ENCODE peak calls at places on chromosomes 3 and 15, in seven cellular contexts. One of them, this sample, is unnamed.

GRCh38 chr3:65466300-65466988 is 572.3 kb downstream of the MAGI1 start:
- DNase-seq in HepG2: no peak
- DNase-seq in GM12878: no peak
- DNase-seq in SK-N-SH: no peak
- DNase-seq in K562: no peak
- DNase-seq in GM12891: no peak
- DNase-seq in H1: peak; percentile 61
- DNase-seq in this sample: no peak

GRCh38 chr3:52533623-52534280 is at the start of gene NT5DC2:
- DNase-seq in GM12891: peak; percentile 93
- DNase-seq in SK-N-SH: peak; percentile 98
- DNase-seq in HepG2: peak; percentile 46
- DNase-seq in K562: peak; percentile 90
- DNase-seq in H1: peak; percentile 85
- DNase-seq in GM12878: no peak
- DNase-seq in this sample: peak; percentile 91

GRCh38 chr3:187742351-187743171 is 2.7 kb downstream of the BCL6 start:
- DNase-seq in HepG2: no peak
- DNase-seq in GM12891: no peak
- DNase-seq in GM12878: no peak
- DNase-seq in SK-N-SH: no peak
- DNase-seq in K562: no peak
- DNase-seq in H1: no peak
- DNase-seq in this sample: no peak

GRCh38 chr15:43086551-43086950 is 19.3 kb downstream of the UBR1 start:
- DNase-seq in GM12878: no peak
- DNase-seq in GM12891: no peak
- DNase-seq in HepG2: no peak
- DNase-seq in H1: no peak
- DNase-seq in SK-N-SH: no peak
- DNase-seq in K562: no peak
- DNase-seq in this sample: no peak

GRCh38 chr3:196388946-196389345 is 43.3 kb downstream of the UBXN7 start:
- DNase-seq in H1: no peak
- DNase-seq in SK-N-SH: no peak
- DNase-seq in GM12878: no peak
- DNase-seq in HepG2: no peak
- DNase-seq in GM12891: no peak
- DNase-seq in K562: no peak
- DNase-seq in this sample: no peak

GRCh38 chr3:75171632-75172230 is 492.4 kb upstream of the FRG2C start:
- DNase-seq in GM12878: no peak
- DNase-seq in K562: no peak
- DNase-seq in HepG2: no peak
- DNase-seq in H1: no peak
- DNase-seq in SK-N-SH: no peak
- DNase-seq in GM12891: no peak
- DNase-seq in this sample: no peak

GRCh38 chr15:40844543-40844981 is 714 bp downstream of the SPINT1 start:
- DNase-seq in SK-N-SH: peak; percentile 74
- DNase-seq in GM12878: no peak
- DNase-seq in GM12891: peak; percentile 60
- DNase-seq in K562: no peak
- DNase-seq in H1: no peak
- DNase-seq in HepG2: no peak
- DNase-seq in this sample: no peak

GRCh38 chr15:96838088-96838487 is 507.6 kb downstream of the NR2F2 start:
- DNase-seq in SK-N-SH: no peak
- DNase-seq in GM12878: no peak
- DNase-seq in GM12891: no peak
- DNase-seq in H1: no peak
- DNase-seq in K562: no peak
- DNase-seq in HepG2: no peak
- DNase-seq in this sample: no peak

GRCh38 chr15:100897873-100898490 is 18.4 kb downstream of the ALDH1A3 start:
- DNase-seq in GM12891: no peak
- DNase-seq in H1: no peak
- DNase-seq in HepG2: no peak
- DNase-seq in SK-N-SH: no peak
- DNase-seq in GM12878: no peak
- DNase-seq in K562: no peak
- DNase-seq in this sample: no peak

GRCh38 chr3:111785034-111785433 is 74.0 kb upstream of the PHLDB2 start:
- DNase-seq in HepG2: no peak
- DNase-seq in GM12891: no peak
- DNase-seq in GM12878: no peak
- DNase-seq in H1: no peak
- DNase-seq in SK-N-SH: no peak
- DNase-seq in K562: no peak
- DNase-seq in this sample: no peak

GRCh38 chr3:142448424-142448823 is 587 bp upstream of the XRN1 start:
- DNase-seq in H1: no peak
- DNase-seq in GM12891: no peak
- DNase-seq in GM12878: no peak
- DNase-seq in K562: no peak
- DNase-seq in HepG2: no peak
- DNase-seq in SK-N-SH: peak; percentile 42
- DNase-seq in this sample: no peak

GRCh38 chr3:1406250-1406649 is 313.4 kb downstream of the CNTN6 start:
- DNase-seq in GM12891: no peak
- DNase-seq in H1: no peak
- DNase-seq in SK-N-SH: no peak
- DNase-seq in GM12878: no peak
- DNase-seq in K562: no peak
- DNase-seq in HepG2: no peak
- DNase-seq in this sample: no peak

GRCh38 chr15:89130194-89130593 is 41.9 kb downstream of the ABHD2 start:
- DNase-seq in GM12891: no peak
- DNase-seq in HepG2: no peak
- DNase-seq in H1: no peak
- DNase-seq in SK-N-SH: no peak
- DNase-seq in GM12878: no peak
- DNase-seq in K562: no peak
- DNase-seq in this sample: no peak

GRCh38 chr3:126270145-126270811 is 86.9 kb downstream of the KLF15 start:
- DNase-seq in HepG2: no peak
- DNase-seq in H1: no peak
- DNase-seq in K562: no peak
- DNase-seq in GM12878: no peak
- DNase-seq in GM12891: no peak
- DNase-seq in SK-N-SH: no peak
- DNase-seq in this sample: no peak

GRCh38 chr3:66200147-66200546 is 20.7 kb upstream of the SLC25A26 start:
- DNase-seq in HepG2: no peak
- DNase-seq in SK-N-SH: no peak
- DNase-seq in GM12891: no peak
- DNase-seq in H1: no peak
- DNase-seq in K562: no peak
- DNase-seq in GM12878: no peak
- DNase-seq in this sample: no peak

GRCh38 chr15:72179950-72180581 is 17.5 kb downstream of the GRAMD2A start:
- DNase-seq in HepG2: peak; percentile 36
- DNase-seq in GM12891: no peak
- DNase-seq in GM12878: no peak
- DNase-seq in K562: no peak
- DNase-seq in H1: no peak
- DNase-seq in SK-N-SH: no peak
- DNase-seq in this sample: no peak

GRCh38 chr3:169044341-169045113 is 619.0 kb downstream of the MECOM start:
- DNase-seq in H1: no peak
- DNase-seq in HepG2: no peak
- DNase-seq in GM12878: no peak
- DNase-seq in K562: no peak
- DNase-seq in SK-N-SH: no peak
- DNase-seq in GM12891: no peak
- DNase-seq in this sample: no peak

GRCh38 chr15:58931985-58932384 is 1.5 kb downstream of the SLTM start:
- DNase-seq in SK-N-SH: peak; percentile 9
- DNase-seq in K562: no peak
- DNase-seq in HepG2: peak; percentile 9
- DNase-seq in H1: no peak
- DNase-seq in GM12878: peak; percentile 23
- DNase-seq in GM12891: peak; percentile 21
- DNase-seq in this sample: no peak

GRCh38 chr3:186534113-186534669 is 10.0 kb downstream of the CRYGS start:
- DNase-seq in HepG2: no peak
- DNase-seq in SK-N-SH: no peak
- DNase-seq in GM12891: no peak
- DNase-seq in GM12878: peak; percentile 95
- DNase-seq in K562: no peak
- DNase-seq in H1: no peak
- DNase-seq in this sample: no peak

GRCh38 chr15:39788800-39789565 is 6.3 kb upstream of the FSIP1 start:
- DNase-seq in K562: no peak
- DNase-seq in GM12878: no peak
- DNase-seq in HepG2: no peak
- DNase-seq in GM12891: no peak
- DNase-seq in SK-N-SH: no peak
- DNase-seq in H1: no peak
- DNase-seq in this sample: no peak

GRCh38 chr3:177089120-177089519 is 108.2 kb downstream of the TBL1XR1 start:
- DNase-seq in H1: no peak
- DNase-seq in HepG2: no peak
- DNase-seq in K562: no peak
- DNase-seq in GM12891: no peak
- DNase-seq in GM12878: no peak
- DNase-seq in SK-N-SH: no peak
- DNase-seq in this sample: no peak

GRCh38 chr3:107369791-107370190 is 7.4 kb upstream of the CCDC54 start:
- DNase-seq in SK-N-SH: no peak
- DNase-seq in GM12878: no peak
- DNase-seq in GM12891: no peak
- DNase-seq in H1: no peak
- DNase-seq in HepG2: no peak
- DNase-seq in K562: no peak
- DNase-seq in this sample: no peak
- TF ChIP-seq TAF1 in SK-N-SH: no peak
- TF ChIP-seq TAF1 in GM12878: no peak
- TF ChIP-seq TAF1 in GM12891: no peak
- TF ChIP-seq TAF1 in H1: no peak
- TF ChIP-seq TAF1 in HepG2: no peak
- TF ChIP-seq TAF1 in K562: no peak
- TF ChIP-seq TAF1 in this sample: no peak

DNA sequence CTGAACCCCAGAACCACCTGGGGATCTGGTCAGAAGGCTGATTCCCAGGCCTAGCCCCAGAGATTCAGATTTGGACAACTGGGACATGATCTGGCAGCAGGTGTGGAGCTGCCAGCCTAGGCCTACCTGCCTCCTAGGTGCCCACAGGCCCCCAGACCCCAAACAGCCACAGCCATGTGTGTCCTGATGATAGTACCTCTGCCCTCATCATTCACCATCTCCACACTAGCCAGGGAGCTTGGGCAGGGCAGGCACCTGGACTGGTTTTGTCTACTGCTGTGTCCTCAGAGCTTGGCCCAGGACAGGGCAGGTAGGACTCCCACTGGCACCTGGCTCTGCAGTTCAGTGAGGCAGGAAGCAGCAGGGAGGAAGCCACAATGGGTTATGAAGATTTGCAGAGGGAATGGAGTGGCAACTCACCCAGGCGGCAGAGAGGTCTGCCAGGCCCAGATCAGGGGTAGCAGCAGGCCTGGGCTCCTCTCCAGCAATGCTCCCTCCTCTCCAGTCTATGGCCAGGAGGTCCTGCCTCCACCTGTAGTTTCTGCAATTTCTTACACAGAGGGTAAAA is 34.8 kb downstream of the HMCES start:
- DNase-seq in HepG2: no peak
- DNase-seq in H1: no peak
- DNase-seq in SK-N-SH: no peak
- DNase-seq in GM12878: no peak
- DNase-seq in GM12891: no peak
- DNase-seq in K562: no peak
- DNase-seq in this sample: no peak
- TF ChIP-seq POLR2AphosphoS5 in HepG2: no peak
- TF ChIP-seq POLR2AphosphoS5 in H1: peak; percentile 98
- TF ChIP-seq POLR2AphosphoS5 in SK-N-SH: no peak
- TF ChIP-seq POLR2AphosphoS5 in GM12878: no peak
- TF ChIP-seq POLR2AphosphoS5 in GM12891: no peak
- TF ChIP-seq POLR2AphosphoS5 in K562: peak; percentile 24
- TF ChIP-seq POLR2AphosphoS5 in this sample: peak; percentile 66

GRCh38 chr15:78107471-78107870 is 15.1 kb downstream of the SH2D7 start:
- DNase-seq in SK-N-SH: no peak
- DNase-seq in GM12878: no peak
- DNase-seq in H1: no peak
- DNase-seq in HepG2: no peak
- DNase-seq in GM12891: no peak
- DNase-seq in K562: no peak
- DNase-seq in this sample: no peak
- TF ChIP-seq TAF1 in SK-N-SH: no peak
- TF ChIP-seq TAF1 in GM12878: no peak
- TF ChIP-seq TAF1 in H1: no peak
- TF ChIP-seq TAF1 in HepG2: no peak
- TF ChIP-seq TAF1 in GM12891: no peak
- TF ChIP-seq TAF1 in K562: no peak
- TF ChIP-seq TAF1 in this sample: no peak

DNA sequence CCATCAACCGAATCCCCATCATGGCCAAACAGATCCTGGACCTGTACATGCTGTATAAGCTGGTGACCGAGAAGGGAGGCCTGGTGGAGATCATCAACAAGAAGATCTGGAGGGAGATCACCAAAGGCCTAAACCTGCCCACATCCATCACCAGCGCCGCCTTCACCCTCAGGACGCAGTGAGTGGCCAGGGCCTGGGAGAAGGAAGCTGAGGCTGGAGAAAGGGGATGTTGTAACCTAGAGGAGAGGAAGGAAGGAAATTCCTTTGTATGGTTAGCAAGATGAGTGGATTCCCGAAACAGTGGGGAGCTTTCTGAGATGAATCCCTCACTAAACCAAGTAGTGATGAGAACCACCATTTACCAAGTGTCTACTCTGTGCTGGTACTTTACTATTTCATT is 25.8 kb upstream of the CLK3 start:
- DNase-seq in HepG2: no peak
- DNase-seq in K562: no peak
- DNase-seq in GM12891: no peak
- DNase-seq in SK-N-SH: no peak
- DNase-seq in H1: no peak
- DNase-seq in GM12878: no peak
- DNase-seq in this sample: no peak
- TF ChIP-seq POLR2AphosphoS5 in HepG2: no peak
- TF ChIP-seq POLR2AphosphoS5 in K562: no peak
- TF ChIP-seq POLR2AphosphoS5 in GM12891: peak; percentile 17
- TF ChIP-seq POLR2AphosphoS5 in SK-N-SH: no peak
- TF ChIP-seq POLR2AphosphoS5 in H1: no peak
- TF ChIP-seq POLR2AphosphoS5 in GM12878: no peak
- TF ChIP-seq POLR2AphosphoS5 in this sample: no peak

DNA sequence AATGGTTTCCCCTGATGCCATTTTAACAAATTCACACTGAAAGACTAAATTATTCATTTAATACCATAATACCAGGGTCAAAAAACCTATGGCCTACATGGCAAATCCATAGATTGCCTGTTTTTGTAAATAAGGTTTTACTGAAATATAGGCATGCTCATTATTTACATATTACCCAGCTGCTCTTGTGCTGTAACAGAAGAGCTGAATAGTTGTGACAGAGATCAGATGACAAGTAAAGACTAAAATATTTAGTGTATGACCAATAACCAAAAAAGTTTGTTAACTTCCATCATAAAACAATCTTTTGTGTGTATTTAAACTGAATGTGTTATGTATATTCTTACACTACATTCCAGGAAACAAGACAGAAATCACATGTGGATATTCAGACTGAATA is 60.2 kb downstream of the DENND4A start:
- DNase-seq in SK-N-SH: no peak
- DNase-seq in GM12891: no peak
- DNase-seq in HepG2: no peak
- DNase-seq in GM12878: no peak
- DNase-seq in H1: no peak
- DNase-seq in K562: no peak
- DNase-seq in this sample: no peak
- TF ChIP-seq TAF1 in SK-N-SH: no peak
- TF ChIP-seq TAF1 in GM12891: no peak
- TF ChIP-seq TAF1 in HepG2: no peak
- TF ChIP-seq TAF1 in GM12878: no peak
- TF ChIP-seq TAF1 in H1: no peak
- TF ChIP-seq TAF1 in K562: no peak
- TF ChIP-seq TAF1 in this sample: no peak

This sample was measured in GM12892.